ENCODE peak calls at places on chromosome 5, in seven cellular contexts. One of them, this sample, is unnamed.

GRCh38 chr5:151002250-151002649 is 18.1 kb upstream of the GPX3 start:
- DNase-seq in NCI-H748 treated with DMSO at 0.1 percent for 48 hours: no peak
- DNase-seq in sciatic nerve: no peak
- DNase-seq in HAP-1: peak
- DNase-seq in substantia nigra: no peak
- DNase-seq in AG04450: no peak
- DNase-seq in stimulated activated CD8-positive, alpha-beta memory T cell treated with anti-CD3 and anti-CD28 coated beads, Interleukin-12 subunit alpha, Interleukin-12 subunit beta, amount 100 ng/mL, for 1 hour: no peak
- DNase-seq in this sample: peak

GRCh38 chr5:33608476-33609026 is 167.8 kb downstream of the TARS1 start:
- DNase-seq in substantia nigra: no peak
- DNase-seq in AG04450: no peak
- DNase-seq in HAP-1: no peak
- DNase-seq in stimulated activated CD8-positive, alpha-beta memory T cell treated with anti-CD3 and anti-CD28 coated beads, Interleukin-12 subunit alpha, Interleukin-12 subunit beta, amount 100 ng/mL, for 1 hour: no peak
- DNase-seq in sciatic nerve: no peak
- DNase-seq in NCI-H748 treated with DMSO at 0.1 percent for 48 hours: no peak
- DNase-seq in this sample: no peak

GRCh38 chr5:100313657-100314056 is 221.5 kb upstream of the FAM174A start:
- DNase-seq in HAP-1: no peak
- DNase-seq in stimulated activated CD8-positive, alpha-beta memory T cell treated with anti-CD3 and anti-CD28 coated beads, Interleukin-12 subunit alpha, Interleukin-12 subunit beta, amount 100 ng/mL, for 1 hour: no peak
- DNase-seq in NCI-H748 treated with DMSO at 0.1 percent for 48 hours: no peak
- DNase-seq in sciatic nerve: no peak
- DNase-seq in substantia nigra: no peak
- DNase-seq in AG04450: no peak
- DNase-seq in this sample: no peak

GRCh38 chr5:129951039-129951438 is 46.8 kb downstream of the CHSY3 start:
- DNase-seq in HAP-1: no peak
- DNase-seq in sciatic nerve: no peak
- DNase-seq in substantia nigra: no peak
- DNase-seq in NCI-H748 treated with DMSO at 0.1 percent for 48 hours: no peak
- DNase-seq in AG04450: no peak
- DNase-seq in stimulated activated CD8-positive, alpha-beta memory T cell treated with anti-CD3 and anti-CD28 coated beads, Interleukin-12 subunit alpha, Interleukin-12 subunit beta, amount 100 ng/mL, for 1 hour: no peak
- DNase-seq in this sample: no peak

GRCh38 chr5:66554211-66554610 is 42.0 kb upstream of the MAST4 start:
- DNase-seq in sciatic nerve: no peak
- DNase-seq in HAP-1: no peak
- DNase-seq in substantia nigra: no peak
- DNase-seq in stimulated activated CD8-positive, alpha-beta memory T cell treated with anti-CD3 and anti-CD28 coated beads, Interleukin-12 subunit alpha, Interleukin-12 subunit beta, amount 100 ng/mL, for 1 hour: no peak
- DNase-seq in NCI-H748 treated with DMSO at 0.1 percent for 48 hours: no peak
- DNase-seq in AG04450: no peak
- DNase-seq in this sample: no peak

GRCh38 chr5:152264656-152265055 is 140.4 kb downstream of the NMUR2 start:
- DNase-seq in HAP-1: no peak
- DNase-seq in NCI-H748 treated with DMSO at 0.1 percent for 48 hours: no peak
- DNase-seq in substantia nigra: no peak
- DNase-seq in AG04450: no peak
- DNase-seq in sciatic nerve: no peak
- DNase-seq in stimulated activated CD8-positive, alpha-beta memory T cell treated with anti-CD3 and anti-CD28 coated beads, Interleukin-12 subunit alpha, Interleukin-12 subunit beta, amount 100 ng/mL, for 1 hour: no peak
- DNase-seq in this sample: no peak

GRCh38 chr5:157747766-157748700 is 4.5 kb downstream of the LSM11 start:
- DNase-seq in substantia nigra: no peak
- DNase-seq in stimulated activated CD8-positive, alpha-beta memory T cell treated with anti-CD3 and anti-CD28 coated beads, Interleukin-12 subunit alpha, Interleukin-12 subunit beta, amount 100 ng/mL, for 1 hour: no peak
- DNase-seq in HAP-1: no peak
- DNase-seq in NCI-H748 treated with DMSO at 0.1 percent for 48 hours: no peak
- DNase-seq in sciatic nerve: no peak
- DNase-seq in AG04450: no peak
- DNase-seq in this sample: no peak

GRCh38 chr5:124527220-124527991 is 219.0 kb downstream of the ZNF608 start:
- DNase-seq in sciatic nerve: no peak
- DNase-seq in HAP-1: peak
- DNase-seq in NCI-H748 treated with DMSO at 0.1 percent for 48 hours: no peak
- DNase-seq in stimulated activated CD8-positive, alpha-beta memory T cell treated with anti-CD3 and anti-CD28 coated beads, Interleukin-12 subunit alpha, Interleukin-12 subunit beta, amount 100 ng/mL, for 1 hour: no peak
- DNase-seq in AG04450: no peak
- DNase-seq in substantia nigra: no peak
- DNase-seq in this sample: no peak

GRCh38 chr5:618450-618849 is 6.3 kb downstream of the CEP72 start:
- DNase-seq in sciatic nerve: no peak
- DNase-seq in HAP-1: no peak
- DNase-seq in NCI-H748 treated with DMSO at 0.1 percent for 48 hours: no peak
- DNase-seq in stimulated activated CD8-positive, alpha-beta memory T cell treated with anti-CD3 and anti-CD28 coated beads, Interleukin-12 subunit alpha, Interleukin-12 subunit beta, amount 100 ng/mL, for 1 hour: no peak
- DNase-seq in AG04450: no peak
- DNase-seq in substantia nigra: no peak
- DNase-seq in this sample: no peak

GRCh38 chr5:97142521-97143254 is at the start of gene LIX1:
- DNase-seq in sciatic nerve: no peak
- DNase-seq in HAP-1: peak
- DNase-seq in substantia nigra: peak
- DNase-seq in AG04450: no peak
- DNase-seq in NCI-H748 treated with DMSO at 0.1 percent for 48 hours: peak
- DNase-seq in stimulated activated CD8-positive, alpha-beta memory T cell treated with anti-CD3 and anti-CD28 coated beads, Interleukin-12 subunit alpha, Interleukin-12 subunit beta, amount 100 ng/mL, for 1 hour: no peak
- DNase-seq in this sample: no peak

GRCh38 chr5:137959488-137959887 is 70.2 kb downstream of the PKD2L2 start:
- DNase-seq in HAP-1: no peak
- DNase-seq in substantia nigra: no peak
- DNase-seq in AG04450: no peak
- DNase-seq in stimulated activated CD8-positive, alpha-beta memory T cell treated with anti-CD3 and anti-CD28 coated beads, Interleukin-12 subunit alpha, Interleukin-12 subunit beta, amount 100 ng/mL, for 1 hour: no peak
- DNase-seq in sciatic nerve: no peak
- DNase-seq in NCI-H748 treated with DMSO at 0.1 percent for 48 hours: no peak
- DNase-seq in this sample: no peak

GRCh38 chr5:113271015-113271414 is 163.8 kb downstream of the TSSK1B start:
- DNase-seq in sciatic nerve: no peak
- DNase-seq in NCI-H748 treated with DMSO at 0.1 percent for 48 hours: no peak
- DNase-seq in AG04450: no peak
- DNase-seq in HAP-1: no peak
- DNase-seq in stimulated activated CD8-positive, alpha-beta memory T cell treated with anti-CD3 and anti-CD28 coated beads, Interleukin-12 subunit alpha, Interleukin-12 subunit beta, amount 100 ng/mL, for 1 hour: no peak
- DNase-seq in substantia nigra: no peak
- DNase-seq in this sample: no peak

GRCh38 chr5:150778517-150779396 is at the start of gene SMIM3:
- DNase-seq in substantia nigra: peak
- DNase-seq in stimulated activated CD8-positive, alpha-beta memory T cell treated with anti-CD3 and anti-CD28 coated beads, Interleukin-12 subunit alpha, Interleukin-12 subunit beta, amount 100 ng/mL, for 1 hour: no peak
- DNase-seq in NCI-H748 treated with DMSO at 0.1 percent for 48 hours: peak
- DNase-seq in sciatic nerve: peak
- DNase-seq in AG04450: no peak
- DNase-seq in HAP-1: peak
- DNase-seq in this sample: no peak

GRCh38 chr5:40736103-40736875 is 19.5 kb downstream of the TTC33 start:
- DNase-seq in HAP-1: peak
- DNase-seq in substantia nigra: no peak
- DNase-seq in AG04450: no peak
- DNase-seq in sciatic nerve: no peak
- DNase-seq in NCI-H748 treated with DMSO at 0.1 percent for 48 hours: peak
- DNase-seq in stimulated activated CD8-positive, alpha-beta memory T cell treated with anti-CD3 and anti-CD28 coated beads, Interleukin-12 subunit alpha, Interleukin-12 subunit beta, amount 100 ng/mL, for 1 hour: no peak
- DNase-seq in this sample: no peak

GRCh38 chr5:81908044-81908443 is 63.8 kb upstream of the ATG10 start:
- DNase-seq in substantia nigra: no peak
- DNase-seq in AG04450: no peak
- DNase-seq in HAP-1: no peak
- DNase-seq in stimulated activated CD8-positive, alpha-beta memory T cell treated with anti-CD3 and anti-CD28 coated beads, Interleukin-12 subunit alpha, Interleukin-12 subunit beta, amount 100 ng/mL, for 1 hour: no peak
- DNase-seq in NCI-H748 treated with DMSO at 0.1 percent for 48 hours: no peak
- DNase-seq in sciatic nerve: no peak
- DNase-seq in this sample: no peak

GRCh38 chr5:854966-855743 is 4.4 kb upstream of the ZDHHC11 start:
- DNase-seq in AG04450: no peak
- DNase-seq in sciatic nerve: no peak
- DNase-seq in stimulated activated CD8-positive, alpha-beta memory T cell treated with anti-CD3 and anti-CD28 coated beads, Interleukin-12 subunit alpha, Interleukin-12 subunit beta, amount 100 ng/mL, for 1 hour: no peak
- DNase-seq in NCI-H748 treated with DMSO at 0.1 percent for 48 hours: no peak
- DNase-seq in HAP-1: no peak
- DNase-seq in substantia nigra: no peak
- DNase-seq in this sample: no peak